ENCODE peak calls at places on chromosomes 13 and 19, in nine cellular contexts. W is PC-3, D is keratinocyte, Z is heart left ventricle, T is body of pancreas, E is breast epithelium, X is mammary epithelial cell, N is lower lobe of right lung, F is osteoblast. Y is an unnamed sample. For H3K27me3, the result is how much of the 10 kb centered on the place peaks cover.

GRCh38 chr19:17441241-17442135 is 7.0 kb downstream of the TMEM221 start:
- DNase-seq in D (no peak), T (peak), Z (no peak), X (peak), W (peak), E (no peak), N (no peak), F (peak), Y (peak)

GRCh38 chr13:49466240-49466914 is 22.3 kb downstream of the SETDB2 start:
- DNase-seq in F (no peak), X (no peak), Z (no peak), N (no peak), T (peak), D (no peak), W (no peak), E (no peak), Y (no peak)

GRCh38 chr13:71306821-71307220 is 560.2 kb downstream of the DACH1 start:
- DNase-seq in X (no peak), F (no peak), E (no peak), N (no peak), T (no peak), W (no peak), Z (no peak), D (no peak), Y (no peak)

GRCh38 chr19:49677232-49677881 is at the start of gene PRMT1:
- DNase-seq in Z (no peak), E (no peak), F (peak), W (peak), N (no peak), T (no peak), X (no peak), D (no peak), Y (no peak)

GRCh38 chr13:98364648-98365047 is 187.6 kb upstream of the RNF113B start:
- DNase-seq in W (no peak), N (no peak), T (no peak), D (no peak), X (no peak), E (no peak), Z (no peak), F (no peak), Y (no peak)

GRCh38 chr13:42002066-42002465 is 41.2 kb upstream of the VWA8 start:
- DNase-seq in E (no peak), X (no peak), F (peak), Z (no peak), W (no peak), N (no peak), T (no peak), D (no peak), Y (no peak)

GRCh38 chr19:50893047-50893737 is 18.0 kb downstream of the KLK4 start:
- DNase-seq in E (no peak), W (no peak), N (no peak), D (no peak), Z (no peak), T (no peak), X (no peak), F (no peak), Y (no peak)

GRCh38 chr19:51192689-51193088 is 32.2 kb upstream of the CD33 start:
- DNase-seq in Z (no peak), W (no peak), T (no peak), X (no peak), N (no peak), F (no peak), E (no peak), D (no peak), Y (no peak)

GRCh38 chr19:46729696-46730095 is 12.8 kb upstream of the PRKD2 start:
- DNase-seq in F (no peak), N (no peak), D (no peak), E (no peak), T (no peak), Z (no peak), W (no peak), X (no peak), Y (no peak)

GRCh38 chr13:89883893-89884448 is 1463.5 kb upstream of the MIR17HG start:
- DNase-seq in F (no peak), Z (no peak), T (no peak), W (no peak), E (no peak), D (no peak), X (no peak), N (no peak), Y (no peak)

GRCh38 chr19:58362272-58362994 is at the start of gene ZNF497:
- DNase-seq in Z (peak), T (peak), W (peak), F (peak), N (peak), D (peak), E (peak), X (peak), Y (peak)

GRCh38 chr13:37651891-37652290 is 53.3 kb upstream of the POSTN start:
- DNase-seq in N (no peak), F (no peak), T (no peak), Z (no peak), W (peak), E (no peak), X (peak), D (no peak), Y (no peak)

GRCh38 chr19:33125929-33126388 is 6.0 kb upstream of the WDR88 start:
- DNase-seq in W (peak), X (peak), N (no peak), D (peak), F (peak), Z (peak), T (peak), E (no peak), Y (no peak)

GRCh38 chr13:106986033-106986484 is 418.1 kb upstream of the ARGLU1 start:
- DNase-seq in Z (no peak), E (no peak), X (no peak), T (no peak), D (no peak), W (no peak), N (no peak), F (no peak), Y (no peak)

GRCh38 chr19:48537541-48537940 is 14.4 kb upstream of the SULT2B1 start:
- DNase-seq in T (no peak), Z (no peak), X (no peak), F (no peak), D (no peak), N (no peak), W (no peak), E (no peak), Y (no peak)

GRCh38 chr13:32969516-32969941 is 46.7 kb upstream of the KL start:
- DNase-seq in D (no peak), X (no peak), E (no peak), Z (peak), W (no peak), F (peak), T (no peak), N (no peak), Y (peak)

GRCh38 chr19:7679017-7679720 is 1.5 kb upstream of the TRAPPC5 start:
- DNase-seq in E (no peak), Z (no peak), N (peak), X (no peak), D (no peak), F (peak), W (peak), T (peak), Y (no peak)

GRCh38 chr19:49938662-49939061 is 9.4 kb upstream of the NUP62 start:
- DNase-seq in T (no peak), X (no peak), F (peak), E (no peak), N (no peak), D (no peak), Z (no peak), W (no peak), Y (no peak)

GRCh38 chr19:56142087-56142787 is 1.1 kb downstream of the ZNF444 start:
- DNase-seq in X (peak), D (no peak), W (peak), E (peak), T (peak), Z (no peak), N (peak), F (peak), Y (no peak)

GRCh38 chr19:7673995-7674667 is 2.8 kb upstream of the MCEMP1 start:
- DNase-seq in E (no peak), F (peak), D (no peak), W (peak), Z (peak), N (peak), T (peak), X (peak), Y (no peak)

GRCh38 chr13:25300861-25301346 is 521 bp upstream of the NUP58 start:
- DNase-seq in N (peak), D (no peak), X (no peak), T (peak), W (no peak), F (peak), Z (peak), E (no peak), Y (no peak)

DNA sequence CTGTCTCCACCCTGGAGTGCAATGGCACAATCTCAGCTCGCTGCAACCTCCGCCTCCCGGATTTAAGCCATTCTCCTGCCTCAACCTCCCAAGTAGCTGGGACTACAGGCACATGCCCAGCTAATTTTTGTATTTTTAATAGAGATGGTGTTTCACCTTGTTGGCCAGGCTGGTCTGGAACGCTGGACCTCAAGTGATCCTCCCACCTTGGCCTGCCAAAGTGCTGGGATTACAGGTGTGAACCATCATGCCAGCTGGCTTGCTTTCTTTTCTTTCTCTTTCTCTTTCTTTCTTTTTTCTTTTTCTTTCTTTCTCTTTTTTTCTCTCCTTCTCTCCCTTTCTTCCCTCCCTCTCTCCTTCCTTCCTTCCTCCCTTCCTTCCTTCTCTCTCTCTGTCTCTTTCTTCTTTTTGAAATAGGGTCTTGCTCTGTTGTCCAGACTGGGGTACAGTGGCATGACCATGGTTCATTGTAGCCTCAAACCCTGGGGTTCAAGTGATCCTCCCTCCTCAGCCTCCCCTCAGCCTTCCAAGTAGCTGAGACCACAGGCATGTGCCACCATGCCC is 33.3 kb upstream of the NFIC start:
- DNase-seq in D (no peak), N (no peak), T (no peak), Z (no peak), W (no peak), E (no peak), F (no peak), X (no peak), Y (no peak)
- TF ChIP-seq CTCF in D (no peak), N (no peak), T (no peak), Z (no peak), W (no peak), E (no peak), F (no peak), X (no peak), Y (no peak)

GRCh38 chr19:45231891-45232290 is 13.3 kb downstream of the EXOC3L2 start:
- DNase-seq in T (no peak), N (no peak), X (peak), D (peak), Z (no peak), F (peak), E (no peak), W (no peak), Y (no peak)
- H3K27me3 ChIP-seq in T (under half), N (under half), X (under half), D (under half), Z (under half), F (under half), E (under half), W (under half), Y (under half)

GRCh38 chr13:100673831-100674362 is 698 bp downstream of the TMTC4 start:
- DNase-seq in Z (peak), F (peak), X (peak), N (peak), D (no peak), W (peak), T (peak), E (no peak), Y (peak)

GRCh38 chr13:100675660-100676129 is 1.1 kb upstream of the TMTC4 start:
- DNase-seq in D (no peak), Z (no peak), F (peak), E (no peak), W (no peak), X (no peak), N (no peak), T (no peak), Y (no peak)

GRCh38 chr13:100673376-100673830 is 1.2 kb downstream of the TMTC4 start:
- DNase-seq in D (no peak), T (no peak), N (no peak), X (no peak), E (no peak), W (no peak), F (no peak), Z (no peak), Y (no peak)

GRCh38 chr13:100674363-100674847 is at the start of gene TMTC4:
- DNase-seq in N (no peak), W (no peak), Z (no peak), E (no peak), T (no peak), F (no peak), X (no peak), D (no peak), Y (no peak)

GRCh38 chr13:100674848-100675659 is 459 bp upstream of the TMTC4 start:
- DNase-seq in F (peak), E (peak), Z (peak), D (peak), W (peak), T (peak), N (peak), X (peak), Y (peak)
- TF ChIP-seq CTCF in F (no peak), E (no peak), Z (peak), D (no peak), W (peak), T (no peak), N (peak), X (peak), Y (peak)

DNA sequence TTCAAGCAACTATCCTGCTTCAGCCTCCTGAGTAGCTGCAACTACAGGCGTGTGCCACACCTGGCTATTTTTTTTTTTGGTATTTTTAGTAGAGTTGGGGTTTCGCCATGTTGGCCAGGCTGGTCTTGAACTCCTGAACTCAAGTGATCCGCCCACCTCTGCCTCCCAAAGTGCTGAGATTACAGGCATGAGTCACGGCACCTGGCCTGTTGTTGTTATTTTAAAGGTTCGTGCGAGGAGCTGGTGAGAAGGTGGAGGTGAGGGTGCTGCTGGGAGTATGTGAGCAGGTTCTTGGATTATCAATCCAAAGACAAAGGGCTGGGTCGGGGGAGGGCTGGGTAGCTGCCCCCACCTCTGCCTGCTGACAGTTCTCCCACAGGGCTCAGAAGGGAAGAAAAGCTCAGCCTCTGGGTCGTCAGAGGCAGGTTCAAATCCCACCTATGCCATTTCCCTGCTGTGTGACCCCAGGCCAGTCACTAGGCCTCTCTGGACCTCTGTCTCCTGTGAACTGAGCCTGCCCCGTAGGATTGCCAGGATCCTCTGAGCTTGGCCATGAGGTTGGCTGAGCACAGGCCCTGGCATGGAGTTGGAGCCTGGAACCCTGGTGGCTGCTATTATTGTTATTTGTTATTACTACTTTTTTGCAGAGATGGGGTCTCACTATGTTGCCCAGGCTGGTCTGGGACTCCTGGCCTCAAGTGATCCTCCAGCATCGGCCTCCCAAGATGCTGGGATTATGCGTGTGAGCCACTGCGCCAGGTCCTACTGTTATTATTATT is 1.5 kb downstream of the CKM start:
- DNase-seq in Z (no peak), E (no peak), D (no peak), X (peak), T (no peak), F (peak), N (no peak), W (no peak), Y (no peak)
- H3K27me3 ChIP-seq in Z (under half), E (under half), D (under half), X (under half), T (under half), F (under half), N (half or more), W (under half), Y (under half)

DNA sequence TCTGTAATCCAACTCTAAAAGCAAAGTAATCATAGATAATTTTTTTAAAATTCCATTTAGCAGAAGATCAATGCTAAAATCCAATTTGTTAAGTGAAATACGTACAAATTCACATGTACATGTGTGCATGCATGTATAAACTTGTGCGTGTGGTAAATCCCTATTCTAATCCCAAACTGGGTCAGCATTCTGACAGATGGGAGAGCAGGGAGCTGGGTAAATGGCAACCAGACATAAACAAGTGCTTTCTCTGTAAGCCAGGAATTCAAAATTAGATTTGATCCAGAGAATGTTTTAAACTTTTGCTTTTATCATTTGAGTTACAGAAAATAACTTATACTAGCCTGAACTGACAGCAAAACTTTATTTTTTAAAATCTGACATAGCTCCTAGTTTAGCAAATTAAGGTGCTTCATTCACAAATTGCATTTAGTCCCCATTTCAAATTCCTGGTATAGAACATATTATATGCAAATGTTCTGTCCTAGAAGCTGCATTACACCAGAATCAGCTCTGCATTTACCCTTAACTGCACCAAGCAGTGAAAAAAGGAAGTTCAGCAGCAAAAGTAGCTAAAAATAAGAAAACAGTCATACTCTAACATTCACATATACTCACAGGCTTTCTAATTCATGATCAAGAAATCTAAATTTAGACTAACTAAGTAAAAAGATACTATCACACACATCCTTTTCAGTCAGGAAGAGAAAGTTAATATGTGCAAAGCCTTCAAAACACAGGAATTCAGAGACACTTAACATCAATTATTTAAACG is 32.6 kb downstream of the UBL3 start:
- DNase-seq in N (no peak), X (no peak), D (no peak), F (peak), T (no peak), E (no peak), W (no peak), Z (no peak), Y (no peak)
- TF ChIP-seq CTCF in N (no peak), X (no peak), D (no peak), F (no peak), T (no peak), E (no peak), W (no peak), Z (no peak), Y (no peak)

GRCh38 chr13:93227906-93228801 is 1.5 kb downstream of the GPC6 start:
- DNase-seq in W (peak), F (peak), Z (peak), E (no peak), X (peak), N (peak), D (no peak), T (peak), Y (peak)
- H3K27me3 ChIP-seq in W (under half), F (under half), Z (under half), E (under half), X (under half), N (under half), D (under half), T (under half), Y (under half)

DNA sequence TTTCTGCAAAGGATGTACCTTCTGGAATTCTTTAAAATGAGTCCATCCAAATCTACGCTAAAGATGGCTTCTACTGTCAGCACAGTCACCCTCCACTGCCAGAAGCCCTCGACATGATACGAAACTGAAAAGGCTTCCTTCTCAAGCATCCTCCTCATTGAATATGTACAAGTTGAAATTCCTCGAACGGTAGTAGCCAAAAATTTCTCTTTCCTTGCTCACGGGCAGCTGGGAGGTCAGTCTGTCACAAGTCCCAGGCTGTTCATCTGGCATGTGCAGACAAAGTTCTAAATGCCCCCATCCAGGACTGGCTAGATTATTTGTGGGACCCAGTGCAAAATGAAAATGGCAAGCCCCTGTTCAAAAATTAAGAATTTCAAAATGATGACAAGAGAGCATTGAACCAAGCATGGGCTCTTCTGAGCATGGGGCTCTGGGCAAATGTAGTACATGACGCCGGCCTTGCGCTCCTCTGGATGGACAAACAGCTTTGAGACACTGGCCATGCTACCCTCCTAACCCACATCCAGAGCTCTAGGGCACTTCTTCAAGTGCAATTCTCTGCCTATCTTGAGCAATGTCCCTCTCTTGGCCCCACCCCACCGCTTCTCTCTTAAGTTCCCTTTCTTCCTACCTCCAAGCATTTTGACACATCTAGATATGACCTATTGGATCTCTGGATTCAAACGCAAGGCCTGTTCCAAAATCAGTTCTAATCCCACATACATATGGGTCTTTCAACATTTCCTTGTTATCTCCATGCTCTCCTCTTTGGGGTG is 78.9 kb upstream of the FLT1 start:
- DNase-seq in F (no peak), D (no peak), X (no peak), E (no peak), N (peak), T (peak), W (no peak), Z (no peak), Y (no peak)
- TF ChIP-seq CTCF in F (no peak), D (no peak), X (no peak), E (no peak), N (no peak), T (no peak), W (no peak), Z (no peak), Y (no peak)

GRCh38 chr13:43663474-43664090 is 123.2 kb downstream of the ENOX1 start:
- DNase-seq in T (no peak), D (no peak), F (no peak), W (peak), N (no peak), E (no peak), Z (no peak), X (no peak), Y (no peak)
- H3K27me3 ChIP-seq in T (under half), D (under half), F (under half), W (under half), N (under half), E (under half), Z (under half), X (under half), Y (under half)

Y was measured in kidney epithelial cell.